ENCODE peak calls at places on chromosome 18, in six cellular contexts. U, W, N, P, V and J are unnamed samples.
A peak's percentile ranks its signal among the peaks of the same experiment; 100 is the strongest.

GRCh38 chr18:28039078-28039477 is 137.9 kb downstream of the CDH2 start:
- DNase-seq in U (no peak), W (no peak), N (peak; percentile 81), P (peak; percentile 7), V (no peak), J (no peak)

GRCh38 chr18:13136056-13136688 is 82.4 kb upstream of the LDLRAD4 start:
- DNase-seq in U (peak; percentile 4), W (no peak), N (peak; percentile 43), P (no peak), V (peak; percentile 19), J (no peak)

GRCh38 chr18:5600376-5601071 is 56.7 kb upstream of the EPB41L3 start:
- DNase-seq in U (no peak), W (no peak), N (no peak), P (peak; percentile 43), V (no peak), J (no peak)

GRCh38 chr18:9862686-9863085 is 23.1 kb upstream of the TXNDC2 start:
- DNase-seq in U (no peak), W (no peak), N (no peak), P (no peak), V (no peak), J (no peak)

GRCh38 chr18:69400976-69401474 is 337 bp downstream of the DOK6 start:
- DNase-seq in U (no peak), W (peak; percentile 49), N (peak; percentile 44), P (no peak), V (no peak), J (no peak)

GRCh38 chr18:11994708-11995444 is 13.6 kb downstream of the IMPA2 start:
- DNase-seq in U (no peak), W (peak; percentile 32), N (peak; percentile 21), P (peak; percentile 82), V (no peak), J (no peak)

GRCh38 chr18:29488617-29489016 is 1311.7 kb upstream of the CDH2 start:
- DNase-seq in U (no peak), W (no peak), N (peak; percentile 12), P (no peak), V (no peak), J (no peak)

GRCh38 chr18:75422341-75422910 is 5.1 kb downstream of the SMIM21 start:
- DNase-seq in U (no peak), W (no peak), N (peak; percentile 27), P (no peak), V (no peak), J (no peak)

GRCh38 chr18:14935210-14935609 is 187.2 kb downstream of the ANKRD30B start:
- DNase-seq in U (no peak), W (no peak), N (no peak), P (no peak), V (no peak), J (no peak)

GRCh38 chr18:12301263-12302005 is 6.6 kb upstream of the TUBB6 start:
- DNase-seq in U (no peak), W (no peak), N (no peak), P (no peak), V (no peak), J (no peak)

GRCh38 chr18:73218293-73218692 is 350.5 kb upstream of the NETO1 start:
- DNase-seq in U (no peak), W (no peak), N (no peak), P (no peak), V (no peak), J (no peak)
- H3K9me3 ChIP-seq in U (no peaks in the 10 kb centered on the region), W (no peaks in the 10 kb centered on the region), N (no peaks in the 10 kb centered on the region), P (no peaks in the 10 kb centered on the region), V (no peaks in the 10 kb centered on the region), J (peaks cover 4% of the 10 kb centered on the region)

GRCh38 chr18:70781860-70782453 is 493.1 kb downstream of the SOCS6 start:
- DNase-seq in U (peak; percentile 52), W (no peak), N (peak; percentile 4), P (peak; percentile 64), V (peak; percentile 52), J (peak; percentile 61)
- H3K9me3 ChIP-seq in U (no peaks in the 10 kb centered on the region), W (no peaks in the 10 kb centered on the region), N (no peaks in the 10 kb centered on the region), P (no peaks in the 10 kb centered on the region), V (no peaks in the 10 kb centered on the region), J (no peaks in the 10 kb centered on the region)

DNA sequence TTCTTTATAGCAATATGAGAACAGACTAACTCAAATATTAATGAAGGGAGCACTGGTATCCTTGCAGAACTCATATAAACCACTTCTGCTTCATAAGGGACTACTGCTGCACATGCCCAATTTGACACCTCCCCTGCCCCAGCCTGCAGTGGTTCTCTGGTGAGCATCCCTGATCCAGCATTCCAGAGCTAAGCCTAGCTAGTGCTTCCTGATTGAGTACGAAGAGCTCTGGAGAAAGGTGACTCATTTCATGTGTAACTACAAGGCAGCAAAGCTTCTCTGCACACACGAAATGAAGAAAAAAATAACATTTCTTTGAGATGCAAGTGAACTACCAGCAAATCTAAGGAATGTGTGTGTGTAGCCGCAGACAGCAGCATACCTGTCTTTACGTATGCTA is 22.8 kb upstream of the ADNP2 start:
- DNase-seq in U (no peak), W (no peak), N (no peak), P (no peak), V (no peak), J (no peak)
- H3K9me3 ChIP-seq in U (no peaks in the 10 kb centered on the region), W (peaks cover 4% of the 10 kb centered on the region), N (no peaks in the 10 kb centered on the region), P (peaks cover 20% of the 10 kb centered on the region), V (peaks cover 4% of the 10 kb centered on the region), J (peaks cover 20% of the 10 kb centered on the region)

GRCh38 chr18:70535041-70535440 is 246.2 kb downstream of the SOCS6 start:
- DNase-seq in U (no peak), W (no peak), N (no peak), P (no peak), V (no peak), J (no peak)
- H3K9me3 ChIP-seq in U (no peaks in the 10 kb centered on the region), W (no peaks in the 10 kb centered on the region), N (no peaks in the 10 kb centered on the region), P (no peaks in the 10 kb centered on the region), V (no peaks in the 10 kb centered on the region), J (no peaks in the 10 kb centered on the region)